ENCODE peak calls at places on chromosomes 12 and 14, in nine cellular contexts. One of them, this sample, is unnamed.

GRCh38 chr12:129877383-129877782 is 26.4 kb downstream of the TMEM132D start:
- DNase-seq in ovary: no peak
- DNase-seq in upper lobe of left lung: no peak
- DNase-seq in colonic mucosa: no peak
- DNase-seq in HL-60: no peak
- DNase-seq in CD8-positive, alpha-beta T cell: no peak
- DNase-seq in hepatocyte: no peak
- DNase-seq in IMR-90: no peak
- DNase-seq in psoas muscle: no peak
- DNase-seq in this sample: no peak

GRCh38 chr14:22047105-22047504 is 373.5 kb upstream of the OR4E1 start:
- DNase-seq in ovary: no peak
- DNase-seq in upper lobe of left lung: no peak
- DNase-seq in colonic mucosa: no peak
- DNase-seq in HL-60: peak
- DNase-seq in CD8-positive, alpha-beta T cell: peak
- DNase-seq in hepatocyte: peak
- DNase-seq in IMR-90: no peak
- DNase-seq in psoas muscle: no peak
- DNase-seq in this sample: peak

GRCh38 chr12:106753526-106753925 is 21.0 kb upstream of the RIC8B start:
- DNase-seq in ovary: no peak
- DNase-seq in upper lobe of left lung: no peak
- DNase-seq in colonic mucosa: no peak
- DNase-seq in HL-60: no peak
- DNase-seq in CD8-positive, alpha-beta T cell: peak
- DNase-seq in hepatocyte: no peak
- DNase-seq in IMR-90: no peak
- DNase-seq in psoas muscle: no peak
- DNase-seq in this sample: no peak

GRCh38 chr14:89407856-89408255 is 9.2 kb downstream of the FOXN3 start:
- DNase-seq in ovary: no peak
- DNase-seq in upper lobe of left lung: no peak
- DNase-seq in colonic mucosa: no peak
- DNase-seq in HL-60: no peak
- DNase-seq in CD8-positive, alpha-beta T cell: no peak
- DNase-seq in hepatocyte: peak
- DNase-seq in IMR-90: peak
- DNase-seq in psoas muscle: no peak
- DNase-seq in this sample: no peak

GRCh38 chr12:55745361-55746146 is 2.6 kb downstream of the GDF11 start:
- DNase-seq in ovary: peak
- DNase-seq in upper lobe of left lung: no peak
- DNase-seq in colonic mucosa: no peak
- DNase-seq in HL-60: no peak
- DNase-seq in CD8-positive, alpha-beta T cell: no peak
- DNase-seq in hepatocyte: peak
- DNase-seq in IMR-90: no peak
- DNase-seq in psoas muscle: no peak
- DNase-seq in this sample: peak

GRCh38 chr14:105021656-105022275 is 883 bp upstream of the CDCA4 start:
- DNase-seq in ovary: peak
- DNase-seq in upper lobe of left lung: no peak
- DNase-seq in colonic mucosa: peak
- DNase-seq in HL-60: peak
- DNase-seq in CD8-positive, alpha-beta T cell: peak
- DNase-seq in hepatocyte: peak
- DNase-seq in IMR-90: peak
- DNase-seq in psoas muscle: peak
- DNase-seq in this sample: peak

GRCh38 chr14:36424478-36425102 is 95.4 kb downstream of the NKX2-1 start:
- DNase-seq in ovary: no peak
- DNase-seq in upper lobe of left lung: no peak
- DNase-seq in colonic mucosa: no peak
- DNase-seq in HL-60: no peak
- DNase-seq in CD8-positive, alpha-beta T cell: no peak
- DNase-seq in hepatocyte: no peak
- DNase-seq in IMR-90: no peak
- DNase-seq in psoas muscle: no peak
- DNase-seq in this sample: no peak

GRCh38 chr14:105882626-105883025 is 356.2 kb downstream of the TMEM121 start:
- DNase-seq in ovary: peak
- DNase-seq in upper lobe of left lung: peak
- DNase-seq in colonic mucosa: no peak
- DNase-seq in HL-60: no peak
- DNase-seq in CD8-positive, alpha-beta T cell: no peak
- DNase-seq in hepatocyte: no peak
- DNase-seq in IMR-90: no peak
- DNase-seq in psoas muscle: peak
- DNase-seq in this sample: no peak

GRCh38 chr12:10829994-10830393 is 3.8 kb upstream of the TAS2R10 start:
- DNase-seq in ovary: no peak
- DNase-seq in upper lobe of left lung: no peak
- DNase-seq in colonic mucosa: no peak
- DNase-seq in HL-60: no peak
- DNase-seq in CD8-positive, alpha-beta T cell: no peak
- DNase-seq in hepatocyte: no peak
- DNase-seq in IMR-90: no peak
- DNase-seq in psoas muscle: no peak
- DNase-seq in this sample: peak

GRCh38 chr12:57124259-57124877 is 3.9 kb upstream of the LRP1 start:
- DNase-seq in ovary: peak
- DNase-seq in upper lobe of left lung: no peak
- DNase-seq in colonic mucosa: peak
- DNase-seq in HL-60: peak
- DNase-seq in CD8-positive, alpha-beta T cell: peak
- DNase-seq in hepatocyte: peak
- DNase-seq in IMR-90: peak
- DNase-seq in psoas muscle: peak
- DNase-seq in this sample: peak

GRCh38 chr12:131900397-131900796 is 6.0 kb downstream of the ULK1 start:
- DNase-seq in ovary: no peak
- DNase-seq in upper lobe of left lung: no peak
- DNase-seq in colonic mucosa: no peak
- DNase-seq in HL-60: no peak
- DNase-seq in CD8-positive, alpha-beta T cell: no peak
- DNase-seq in hepatocyte: no peak
- DNase-seq in IMR-90: no peak
- DNase-seq in psoas muscle: no peak
- DNase-seq in this sample: no peak

DNA sequence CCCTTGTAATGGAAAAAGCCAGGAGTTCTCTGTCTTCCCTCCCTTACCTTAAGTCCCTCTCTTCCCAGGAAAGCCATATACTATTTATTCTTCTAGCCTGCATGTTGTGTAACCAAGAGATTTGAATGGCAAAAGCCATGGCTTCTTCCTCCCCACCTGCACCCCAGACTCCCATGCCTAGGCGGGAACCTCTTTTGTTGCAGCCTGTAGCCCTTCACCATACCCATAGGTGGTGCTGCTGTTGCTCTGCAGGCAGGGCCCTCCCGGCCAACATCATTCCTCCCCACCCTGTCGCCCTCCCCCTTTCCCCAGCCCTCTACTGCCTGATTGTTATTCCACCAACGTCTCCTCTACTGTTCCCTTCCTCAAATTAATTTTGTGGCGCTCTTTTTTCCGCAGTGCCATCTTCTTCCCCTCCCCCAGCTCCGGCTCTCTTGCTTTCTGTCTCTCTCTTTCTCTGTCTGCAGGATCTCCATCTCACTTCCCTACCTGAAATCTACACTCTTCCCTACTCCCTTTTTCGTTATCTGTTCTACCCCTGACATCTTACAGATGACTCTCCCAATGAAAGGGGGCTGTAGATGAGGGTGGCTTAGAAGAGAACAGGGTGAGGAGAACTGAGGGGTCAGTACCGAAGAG is 13.8 kb downstream of the NGDN start:
- DNase-seq in ovary: no peak
- DNase-seq in upper lobe of left lung: no peak
- DNase-seq in colonic mucosa: no peak
- DNase-seq in HL-60: peak
- DNase-seq in CD8-positive, alpha-beta T cell: no peak
- DNase-seq in hepatocyte: peak
- DNase-seq in IMR-90: peak
- DNase-seq in psoas muscle: no peak
- DNase-seq in this sample: peak
- TF ChIP-seq CTCF in ovary: no peak
- TF ChIP-seq CTCF in upper lobe of left lung: no peak
- TF ChIP-seq CTCF in colonic mucosa: no peak
- TF ChIP-seq CTCF in HL-60: peak
- TF ChIP-seq CTCF in CD8-positive, alpha-beta T cell: peak
- TF ChIP-seq CTCF in hepatocyte: peak
- TF ChIP-seq CTCF in IMR-90: peak
- TF ChIP-seq CTCF in psoas muscle: no peak
- TF ChIP-seq CTCF in this sample: peak

GRCh38 chr12:27539191-27539631 is 15.2 kb downstream of the PPFIBP1 start:
- DNase-seq in ovary: no peak
- DNase-seq in upper lobe of left lung: no peak
- DNase-seq in colonic mucosa: no peak
- DNase-seq in HL-60: no peak
- DNase-seq in CD8-positive, alpha-beta T cell: no peak
- DNase-seq in hepatocyte: no peak
- DNase-seq in IMR-90: peak
- DNase-seq in psoas muscle: no peak
- DNase-seq in this sample: no peak

GRCh38 chr12:27537855-27538675 is 14.1 kb downstream of the PPFIBP1 start:
- DNase-seq in ovary: no peak
- DNase-seq in upper lobe of left lung: no peak
- DNase-seq in colonic mucosa: no peak
- DNase-seq in HL-60: no peak
- DNase-seq in CD8-positive, alpha-beta T cell: no peak
- DNase-seq in hepatocyte: no peak
- DNase-seq in IMR-90: no peak
- DNase-seq in psoas muscle: no peak
- DNase-seq in this sample: no peak

GRCh38 chr12:27541031-27541719 is 17.2 kb downstream of the PPFIBP1 start:
- DNase-seq in ovary: no peak
- DNase-seq in upper lobe of left lung: no peak
- DNase-seq in colonic mucosa: no peak
- DNase-seq in HL-60: no peak
- DNase-seq in CD8-positive, alpha-beta T cell: no peak
- DNase-seq in hepatocyte: no peak
- DNase-seq in IMR-90: no peak
- DNase-seq in psoas muscle: no peak
- DNase-seq in this sample: no peak

GRCh38 chr12:27545666-27546065 is 21.7 kb downstream of the PPFIBP1 start:
- DNase-seq in ovary: no peak
- DNase-seq in upper lobe of left lung: no peak
- DNase-seq in colonic mucosa: no peak
- DNase-seq in HL-60: no peak
- DNase-seq in CD8-positive, alpha-beta T cell: no peak
- DNase-seq in hepatocyte: no peak
- DNase-seq in IMR-90: no peak
- DNase-seq in psoas muscle: no peak
- DNase-seq in this sample: no peak

GRCh38 chr12:27542628-27543027 is 18.6 kb downstream of the PPFIBP1 start:
- DNase-seq in ovary: no peak
- DNase-seq in upper lobe of left lung: no peak
- DNase-seq in colonic mucosa: no peak
- DNase-seq in HL-60: no peak
- DNase-seq in CD8-positive, alpha-beta T cell: no peak
- DNase-seq in hepatocyte: peak
- DNase-seq in IMR-90: peak
- DNase-seq in psoas muscle: no peak
- DNase-seq in this sample: no peak
- H3K27ac ChIP-seq in ovary: peak
- H3K27ac ChIP-seq in upper lobe of left lung: peak
- H3K27ac ChIP-seq in colonic mucosa: no peak
- H3K27ac ChIP-seq in HL-60: no peak
- H3K27ac ChIP-seq in CD8-positive, alpha-beta T cell: no peak
- H3K27ac ChIP-seq in hepatocyte: peak
- H3K27ac ChIP-seq in IMR-90: peak
- H3K27ac ChIP-seq in psoas muscle: peak
- H3K27ac ChIP-seq in this sample: no peak

GRCh38 chr14:90599748-90600507 is 203.1 kb downstream of the CALM1 start:
- DNase-seq in ovary: no peak
- DNase-seq in upper lobe of left lung: no peak
- DNase-seq in colonic mucosa: no peak
- DNase-seq in HL-60: no peak
- DNase-seq in CD8-positive, alpha-beta T cell: no peak
- DNase-seq in hepatocyte: peak
- DNase-seq in IMR-90: peak
- DNase-seq in psoas muscle: no peak
- DNase-seq in this sample: peak

GRCh38 chr14:90602088-90602687 is 205.4 kb downstream of the CALM1 start:
- DNase-seq in ovary: no peak
- DNase-seq in upper lobe of left lung: no peak
- DNase-seq in colonic mucosa: no peak
- DNase-seq in HL-60: no peak
- DNase-seq in CD8-positive, alpha-beta T cell: no peak
- DNase-seq in hepatocyte: no peak
- DNase-seq in IMR-90: no peak
- DNase-seq in psoas muscle: no peak
- DNase-seq in this sample: no peak

GRCh38 chr14:90600619-90601018 is 203.8 kb downstream of the CALM1 start:
- DNase-seq in ovary: no peak
- DNase-seq in upper lobe of left lung: no peak
- DNase-seq in colonic mucosa: no peak
- DNase-seq in HL-60: no peak
- DNase-seq in CD8-positive, alpha-beta T cell: no peak
- DNase-seq in hepatocyte: no peak
- DNase-seq in IMR-90: no peak
- DNase-seq in psoas muscle: no peak
- DNase-seq in this sample: no peak

GRCh38 chr14:90603336-90603735 is 206.5 kb downstream of the CALM1 start:
- DNase-seq in ovary: no peak
- DNase-seq in upper lobe of left lung: no peak
- DNase-seq in colonic mucosa: no peak
- DNase-seq in HL-60: no peak
- DNase-seq in CD8-positive, alpha-beta T cell: no peak
- DNase-seq in hepatocyte: no peak
- DNase-seq in IMR-90: peak
- DNase-seq in psoas muscle: no peak
- DNase-seq in this sample: no peak

DNA sequence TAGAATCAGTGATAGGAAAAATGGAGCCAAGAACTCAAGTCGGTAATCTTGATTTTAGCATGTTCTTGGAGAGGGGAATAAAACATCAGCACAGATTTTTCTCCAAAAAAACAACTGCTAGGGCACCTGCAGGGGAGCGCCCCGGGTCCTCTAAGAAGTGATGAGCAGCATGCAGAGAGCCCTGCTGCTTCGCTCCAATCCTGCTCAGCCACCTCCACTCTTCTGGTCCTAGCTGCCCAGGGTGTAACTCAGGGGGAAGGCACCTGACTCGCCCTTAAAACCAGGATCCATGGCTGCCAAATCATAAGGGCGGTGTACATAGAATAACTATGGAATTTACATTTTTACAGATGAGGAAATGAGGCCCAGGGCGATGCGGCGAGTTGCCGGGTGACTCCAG is 204.7 kb downstream of the CALM1 start:
- DNase-seq in ovary: no peak
- DNase-seq in upper lobe of left lung: no peak
- DNase-seq in colonic mucosa: no peak
- DNase-seq in HL-60: no peak
- DNase-seq in CD8-positive, alpha-beta T cell: no peak
- DNase-seq in hepatocyte: no peak
- DNase-seq in IMR-90: no peak
- DNase-seq in psoas muscle: no peak
- DNase-seq in this sample: no peak
- TF ChIP-seq CTCF in ovary: no peak
- TF ChIP-seq CTCF in upper lobe of left lung: no peak
- TF ChIP-seq CTCF in colonic mucosa: no peak
- TF ChIP-seq CTCF in HL-60: no peak
- TF ChIP-seq CTCF in CD8-positive, alpha-beta T cell: no peak
- TF ChIP-seq CTCF in hepatocyte: no peak
- TF ChIP-seq CTCF in IMR-90: no peak
- TF ChIP-seq CTCF in psoas muscle: no peak
- TF ChIP-seq CTCF in this sample: no peak

GRCh38 chr12:3139760-3140159 is 62.6 kb downstream of the TSPAN9 start:
- DNase-seq in ovary: no peak
- DNase-seq in upper lobe of left lung: peak
- DNase-seq in colonic mucosa: no peak
- DNase-seq in HL-60: no peak
- DNase-seq in CD8-positive, alpha-beta T cell: no peak
- DNase-seq in hepatocyte: no peak
- DNase-seq in IMR-90: no peak
- DNase-seq in psoas muscle: no peak
- DNase-seq in this sample: no peak
- H3K27ac ChIP-seq in ovary: no peak
- H3K27ac ChIP-seq in upper lobe of left lung: no peak
- H3K27ac ChIP-seq in colonic mucosa: no peak
- H3K27ac ChIP-seq in HL-60: no peak
- H3K27ac ChIP-seq in CD8-positive, alpha-beta T cell: no peak
- H3K27ac ChIP-seq in hepatocyte: no peak
- H3K27ac ChIP-seq in IMR-90: no peak
- H3K27ac ChIP-seq in psoas muscle: no peak
- H3K27ac ChIP-seq in this sample: no peak